ENCODE peak calls at places on chromosomes 16 and 17, in six cellular contexts. R, F, A, S, X and K are unnamed samples.

GRCh38 chr17:4305224-4305623 is 41.4 kb upstream of the ANKFY1 start:
- DNase-seq in R (no peak), F (peak), A (no peak), S (no peak), X (no peak), K (no peak)

GRCh38 chr16:49652441-49653175 is 203.3 kb downstream of the ZNF423 start:
- DNase-seq in R (peak), F (no peak), A (peak), S (no peak), X (no peak), K (no peak)

GRCh38 chr17:43936434-43936833 is 5.8 kb downstream of the PPY start:
- DNase-seq in R (no peak), F (peak), A (no peak), S (no peak), X (no peak), K (no peak)

GRCh38 chr16:22848451-22848850 is 34.5 kb downstream of the HS3ST2 start:
- DNase-seq in R (no peak), F (no peak), A (no peak), S (no peak), X (no peak), K (no peak)

GRCh38 chr17:42670199-42670924 is 6.4 kb downstream of the PLEKHH3 start:
- DNase-seq in R (no peak), F (no peak), A (no peak), S (no peak), X (no peak), K (no peak)

GRCh38 chr17:39235555-39236221 is 9.9 kb upstream of the STAC2 start:
- DNase-seq in R (no peak), F (peak), A (no peak), S (peak), X (no peak), K (peak)

GRCh38 chr17:80220709-80221215 is 535 bp downstream of the SLC26A11 start:
- DNase-seq in R (no peak), F (no peak), A (no peak), S (peak), X (no peak), K (peak)

GRCh38 chr17:73478768-73479424 is 165.3 kb downstream of the SDK2 start:
- DNase-seq in R (no peak), F (no peak), A (no peak), S (peak), X (no peak), K (no peak)

GRCh38 chr17:61335105-61335844 is 64.4 kb upstream of the TBX2 start:
- DNase-seq in R (no peak), F (peak), A (no peak), S (no peak), X (no peak), K (no peak)

GRCh38 chr16:11658896-11659708 is 9.2 kb upstream of the SNN start:
- DNase-seq in R (peak), F (no peak), A (no peak), S (no peak), X (no peak), K (peak)

GRCh38 chr16:87465306-87465705 is 27.5 kb downstream of the ZCCHC14 start:
- DNase-seq in R (peak), F (peak), A (peak), S (no peak), X (no peak), K (peak)

GRCh38 chr17:41439375-41439774 is 1.4 kb downstream of the KRT38 start:
- DNase-seq in R (no peak), F (peak), A (no peak), S (no peak), X (no peak), K (no peak)

GRCh38 chr16:71526111-71526998 is at the start of gene CHST4:
- DNase-seq in R (no peak), F (peak), A (no peak), S (peak), X (no peak), K (no peak)

GRCh38 chr17:32741381-32741780 is 135.5 kb downstream of the MYO1D start:
- DNase-seq in R (no peak), F (no peak), A (no peak), S (no peak), X (no peak), K (no peak)

GRCh38 chr16:68724797-68725196 is 12.3 kb upstream of the CDH1 start:
- DNase-seq in R (no peak), F (no peak), A (no peak), S (no peak), X (no peak), K (peak)

GRCh38 chr16:88626646-88627045 is 11.7 kb upstream of the IL17C start:
- DNase-seq in R (no peak), F (no peak), A (no peak), S (no peak), X (no peak), K (no peak)

GRCh38 chr17:64736804-64737492 is 74.8 kb upstream of the SMURF2 start:
- DNase-seq in R (no peak), F (peak), A (no peak), S (peak), X (no peak), K (peak)

GRCh38 chr16:88680554-88681083 is 5.7 kb downstream of the SNAI3 start:
- DNase-seq in R (no peak), F (no peak), A (no peak), S (no peak), X (no peak), K (no peak)

GRCh38 chr16:13093676-13094075 is 192.3 kb downstream of the SHISA9 start:
- DNase-seq in R (no peak), F (no peak), A (no peak), S (no peak), X (no peak), K (no peak)

DNA sequence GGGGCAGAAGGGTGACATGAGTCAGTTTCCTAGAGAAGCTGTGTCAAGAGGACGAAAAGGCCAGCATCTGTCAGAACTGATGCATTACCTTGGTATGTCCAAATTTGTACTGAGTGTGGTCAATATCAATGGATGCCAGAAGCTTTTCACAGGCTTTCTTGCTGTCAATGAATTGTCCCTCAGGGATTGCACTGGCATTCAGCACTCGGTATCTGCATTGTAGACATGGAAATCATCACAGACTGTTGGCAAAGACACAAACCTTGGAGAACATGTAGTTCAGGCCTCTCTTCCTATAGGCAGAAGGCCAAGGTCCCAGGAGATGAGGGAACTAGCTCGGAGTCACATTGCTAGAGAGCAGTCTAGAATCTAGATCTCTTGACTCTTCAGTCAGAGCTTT is 16.6 kb downstream of the MYH3 start:
- DNase-seq in R (no peak), F (no peak), A (no peak), S (no peak), X (no peak), K (no peak)
- H3K27ac ChIP-seq in R (no peak), F (no peak), A (no peak), S (no peak), X (no peak), K (no peak)

GRCh38 chr16:2163211-2163881 is 7.8 kb downstream of the TRAF7 start:
- DNase-seq in R (no peak), F (no peak), A (no peak), S (no peak), X (no peak), K (peak)
- H3K27ac ChIP-seq in R (no peak), F (no peak), A (no peak), S (no peak), X (no peak), K (peak)

GRCh38 chr16:30738984-30739951 is 9.0 kb upstream of the PHKG2 start:
- DNase-seq in R (no peak), F (no peak), A (no peak), S (no peak), X (no peak), K (no peak)

GRCh38 chr16:30737794-30738648 is 10.2 kb upstream of the PHKG2 start:
- DNase-seq in R (no peak), F (no peak), A (no peak), S (no peak), X (no peak), K (no peak)

GRCh38 chr16:30740364-30741251 is 7.6 kb upstream of the PHKG2 start:
- DNase-seq in R (peak), F (peak), A (peak), S (no peak), X (no peak), K (peak)

GRCh38 chr16:30741461-30741914 is 6.7 kb upstream of the PHKG2 start:
- DNase-seq in R (no peak), F (peak), A (no peak), S (no peak), X (peak), K (peak)

GRCh38 chr16:30736995-30737793 is 11.0 kb upstream of the PHKG2 start:
- DNase-seq in R (no peak), F (no peak), A (no peak), S (no peak), X (no peak), K (no peak)
- H3K27ac ChIP-seq in R (no peak), F (no peak), A (no peak), S (no peak), X (no peak), K (no peak)

GRCh38 chr16:54342966-54343365 is 56.4 kb upstream of the IRX3 start:
- DNase-seq in R (no peak), F (no peak), A (no peak), S (no peak), X (no peak), K (no peak)
- H3K27ac ChIP-seq in R (no peak), F (no peak), A (no peak), S (no peak), X (no peak), K (no peak)

GRCh38 chr16:66898933-66899309 is 18.6 kb downstream of the PDP2 start:
- DNase-seq in R (no peak), F (no peak), A (no peak), S (no peak), X (no peak), K (no peak)

GRCh38 chr16:66898207-66898606 is 17.9 kb downstream of the PDP2 start:
- DNase-seq in R (no peak), F (peak), A (no peak), S (no peak), X (no peak), K (no peak)

GRCh38 chr16:66900721-66901441 is 17.8 kb downstream of the CDH16 start:
- DNase-seq in R (no peak), F (no peak), A (no peak), S (peak), X (no peak), K (peak)

GRCh38 chr16:66899945-66900688 is 18.6 kb downstream of the CDH16 start:
- DNase-seq in R (peak), F (peak), A (peak), S (peak), X (no peak), K (peak)

GRCh38 chr16:66899310-66899944 is 19.1 kb downstream of the PDP2 start:
- DNase-seq in R (no peak), F (peak), A (no peak), S (no peak), X (no peak), K (no peak)
- H3K27ac ChIP-seq in R (peak), F (peak), A (peak), S (peak), X (no peak), K (peak)

GRCh38 chr17:2062571-2063183 is 7.8 kb downstream of the HIC1 start:
- DNase-seq in R (no peak), F (peak), A (no peak), S (no peak), X (no peak), K (no peak)
- H3K27ac ChIP-seq in R (peak), F (peak), A (peak), S (no peak), X (no peak), K (peak)

GRCh38 chr16:25030420-25031131 is 15.4 kb upstream of the ARHGAP17 start:
- DNase-seq in R (no peak), F (no peak), A (no peak), S (no peak), X (no peak), K (no peak)
- H3K27ac ChIP-seq in R (no peak), F (no peak), A (peak), S (no peak), X (peak), K (no peak)

GRCh38 chr17:63474174-63474913 is 2.5 kb upstream of the ACE start:
- DNase-seq in R (peak), F (no peak), A (peak), S (no peak), X (no peak), K (peak)
- H3K27ac ChIP-seq in R (peak), F (no peak), A (peak), S (peak), X (no peak), K (no peak)

DNA sequence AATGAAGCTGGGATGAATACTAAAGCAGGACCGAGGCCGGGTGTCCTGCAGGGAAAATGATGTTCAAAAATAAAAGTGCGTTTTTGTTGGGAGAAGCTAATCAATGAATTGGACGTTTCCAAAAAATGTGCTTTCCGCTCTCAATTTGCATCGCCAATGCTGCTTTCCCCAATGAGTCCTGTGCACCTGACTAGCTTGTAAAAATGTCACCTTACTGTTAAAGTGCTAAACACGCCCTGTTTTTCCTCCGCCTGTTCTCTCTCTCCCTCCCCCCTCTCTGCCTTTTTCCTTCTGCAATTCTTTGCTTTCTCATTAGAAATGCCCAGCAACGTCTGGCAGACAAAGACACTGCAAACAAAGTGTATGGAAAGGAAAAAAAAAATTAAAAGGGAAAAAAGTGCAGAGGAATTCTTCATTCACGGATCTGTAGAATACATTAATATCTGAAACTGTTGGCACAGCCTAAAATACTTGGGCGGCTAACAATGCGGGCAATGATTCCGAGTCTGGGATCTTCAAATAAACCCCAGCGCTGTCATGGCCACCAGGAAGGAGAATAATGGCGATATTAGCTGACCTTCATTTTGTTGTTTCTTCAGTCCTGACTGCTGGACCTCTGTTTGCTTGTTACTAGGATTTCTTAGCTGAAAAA is 244.0 kb downstream of the STX8 start:
- DNase-seq in R (no peak), F (no peak), A (no peak), S (no peak), X (no peak), K (no peak)
- H3K27ac ChIP-seq in R (no peak), F (no peak), A (no peak), S (no peak), X (no peak), K (no peak)

DNA sequence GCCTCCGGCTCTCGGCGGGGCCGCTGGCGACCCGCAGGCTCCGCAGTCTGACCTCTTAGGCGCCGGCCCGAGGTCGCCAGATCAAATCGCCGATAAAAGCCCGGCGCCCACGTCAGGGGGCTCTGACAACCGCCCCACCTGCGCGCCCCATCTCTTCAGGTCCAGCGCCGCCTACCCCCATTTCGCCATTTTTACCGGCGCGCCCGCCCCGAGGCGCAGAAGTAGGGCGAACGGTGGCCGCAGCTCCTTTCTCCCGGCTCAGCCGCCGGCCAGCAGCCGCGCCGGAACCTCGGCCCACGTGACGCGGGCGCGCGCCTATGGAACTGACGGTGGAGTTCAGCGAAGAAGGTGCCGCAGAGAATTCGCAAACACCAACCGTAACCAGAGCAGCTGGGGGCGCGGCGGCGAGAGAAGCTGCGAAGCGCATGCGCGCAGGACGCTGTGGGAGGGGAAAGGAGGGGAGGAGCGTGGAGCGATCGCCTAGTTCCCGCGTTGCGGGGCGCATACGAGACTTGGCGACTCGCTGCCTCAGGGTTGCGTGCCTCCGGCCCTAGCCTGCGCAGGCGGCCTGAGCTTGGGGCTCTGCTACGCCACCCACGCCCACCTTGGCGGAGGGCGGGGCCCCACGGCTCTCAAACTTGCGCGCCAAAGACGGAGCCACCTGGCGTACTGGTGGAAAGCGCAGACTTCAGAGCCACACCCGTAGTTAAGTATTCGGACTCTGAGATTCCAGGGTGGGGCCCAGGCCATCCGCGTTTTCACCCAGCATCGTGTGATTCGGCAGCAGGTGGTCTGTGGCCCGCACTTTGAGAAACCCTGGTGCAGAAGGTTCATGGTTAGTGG is at the start of gene TRIM37:
- DNase-seq in R (peak), F (peak), A (peak), S (peak), X (peak), K (peak)
- H3K27ac ChIP-seq in R (peak), F (peak), A (peak), S (peak), X (peak), K (peak)